ENCODE peak calls at places on chromosomes 5 and 9, in seven cellular contexts. O is lower leg skin, Y is thoracic aorta, S is mammary epithelial cell, M is IMR-90, R is left ventricle myocardium inferior, N is tibial nerve. Z is an unnamed sample.

GRCh38 chr5:149915392-149916260 is 29.0 kb downstream of the PDE6A start:
- DNase-seq in O (no peak), Y (no peak), S (peak), M (no peak), R (no peak), N (no peak), Z (no peak)

GRCh38 chr5:109041319-109041718 is 293.6 kb downstream of the FER start:
- DNase-seq in O (no peak), Y (no peak), S (no peak), M (no peak), R (no peak), N (no peak), Z (no peak)

GRCh38 chr9:132555528-132555927 is 26.9 kb upstream of the BARHL1 start:
- DNase-seq in O (no peak), Y (no peak), S (no peak), M (no peak), R (no peak), N (no peak), Z (no peak)

GRCh38 chr5:172816887-172817418 is 17.1 kb upstream of the ERGIC1 start:
- DNase-seq in O (no peak), Y (no peak), S (peak), M (peak), R (no peak), N (no peak), Z (peak)

GRCh38 chr9:124707667-124708066 is 63.4 kb downstream of the NR6A1 start:
- DNase-seq in O (no peak), Y (no peak), S (peak), M (no peak), R (no peak), N (no peak), Z (no peak)

GRCh38 chr5:40681351-40682311 is 1.9 kb downstream of the PTGER4 start:
- DNase-seq in O (peak), Y (no peak), S (no peak), M (no peak), R (peak), N (no peak), Z (peak)

GRCh38 chr5:27491047-27491446 is 452.7 kb upstream of the CDH9 start:
- DNase-seq in O (no peak), Y (no peak), S (peak), M (no peak), R (no peak), N (no peak), Z (no peak)

GRCh38 chr5:150461231-150461630 is 11.7 kb upstream of the RPS14 start:
- DNase-seq in O (no peak), Y (no peak), S (no peak), M (no peak), R (no peak), N (no peak), Z (no peak)

GRCh38 chr5:65100846-65101678 is 332.3 kb downstream of the CWC27 start:
- DNase-seq in O (no peak), Y (peak), S (peak), M (peak), R (peak), N (peak), Z (peak)

GRCh38 chr9:77502568-77502967 is 145.6 kb downstream of the GNA14 start:
- DNase-seq in O (no peak), Y (no peak), S (no peak), M (no peak), R (no peak), N (no peak), Z (no peak)

GRCh38 chr5:13676531-13676930 is 268.0 kb downstream of the DNAH5 start:
- DNase-seq in O (no peak), Y (no peak), S (no peak), M (no peak), R (no peak), N (no peak), Z (no peak)

GRCh38 chr9:1155602-1156001 is 105.4 kb downstream of the DMRT2 start:
- DNase-seq in O (no peak), Y (no peak), S (no peak), M (no peak), R (no peak), N (no peak), Z (no peak)

GRCh38 chr5:160601045-160601444 is 179.4 kb downstream of the PTTG1 start:
- DNase-seq in O (no peak), Y (no peak), S (no peak), M (no peak), R (no peak), N (no peak), Z (no peak)

GRCh38 chr5:177490311-177490991 is 7.0 kb downstream of the PDLIM7 start:
- DNase-seq in O (no peak), Y (no peak), S (no peak), M (no peak), R (no peak), N (no peak), Z (no peak)

GRCh38 chr5:132526290-132526973 is 16.9 kb downstream of the IL5 start:
- DNase-seq in O (no peak), Y (no peak), S (peak), M (peak), R (no peak), N (peak), Z (peak)

GRCh38 chr5:43215073-43215631 is 23.1 kb downstream of the NIM1K start:
- DNase-seq in O (no peak), Y (no peak), S (peak), M (no peak), R (no peak), N (no peak), Z (peak)

GRCh38 chr9:98678244-98678842 is 30.4 kb downstream of the GABBR2 start:
- DNase-seq in O (no peak), Y (no peak), S (no peak), M (no peak), R (no peak), N (no peak), Z (no peak)

GRCh38 chr9:26975728-26976707 is 19.8 kb downstream of the IFT74 start:
- DNase-seq in O (no peak), Y (no peak), S (peak), M (peak), R (no peak), N (peak), Z (peak)
- TF ChIP-seq CTCF in O (no peak), Y (peak), S (peak), M (peak), R (peak), N (peak), Z (peak)

DNA sequence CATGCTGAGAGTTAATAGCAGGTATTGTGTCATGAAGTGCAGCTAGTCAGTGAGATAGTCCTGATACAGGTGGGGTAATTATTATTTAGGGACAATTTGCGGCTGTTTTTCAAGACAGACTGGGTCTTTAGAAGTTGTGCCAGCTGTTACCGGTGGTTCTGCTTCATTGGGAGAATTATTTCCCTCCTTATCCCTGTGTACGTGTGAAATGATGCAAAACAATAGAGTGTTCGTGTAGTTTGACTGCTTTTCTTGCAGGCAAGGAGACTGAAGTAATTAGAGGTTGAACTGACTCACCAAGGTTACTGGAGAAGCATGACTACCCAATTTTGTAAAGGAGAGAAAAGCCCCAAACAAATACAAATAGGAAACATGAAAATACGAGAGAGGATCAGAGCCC is 101.7 kb downstream of the ARRDC3 start:
- DNase-seq in O (no peak), Y (no peak), S (peak), M (peak), R (no peak), N (no peak), Z (peak)
- H3K4me3 ChIP-seq in O (no peak), Y (no peak), S (no peak), M (no peak), R (no peak), N (no peak), Z (peak)

DNA sequence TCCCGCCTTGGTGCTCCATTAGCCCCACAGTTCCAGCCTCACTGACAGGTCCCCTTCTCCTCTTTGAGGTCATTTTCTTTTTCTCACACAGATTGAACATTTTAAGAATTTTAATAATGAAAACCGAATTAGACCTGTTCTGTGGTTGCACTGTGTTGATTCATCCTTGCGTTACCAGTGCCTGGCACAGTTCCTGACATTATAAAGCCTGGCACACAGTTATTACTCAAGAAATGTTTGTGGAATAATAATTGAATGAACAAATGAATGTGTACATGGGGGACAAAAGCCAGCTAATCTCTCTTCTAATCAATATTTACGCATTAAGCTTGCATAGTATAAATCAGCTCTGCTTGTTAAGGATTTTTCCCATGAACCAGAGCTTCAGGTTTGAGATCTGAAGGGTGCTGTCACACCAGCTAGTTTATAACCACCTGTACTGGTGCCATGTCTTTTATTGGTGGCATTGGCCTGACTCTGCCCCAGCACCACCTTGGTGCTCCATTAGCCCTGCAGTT is 80.0 kb downstream of the SV2C start:
- DNase-seq in O (no peak), Y (no peak), S (peak), M (no peak), R (no peak), N (no peak), Z (no peak)
- TF ChIP-seq CTCF in O (no peak), Y (no peak), S (no peak), M (no peak), R (no peak), N (no peak), Z (no peak)

GRCh38 chr9:33816327-33817252 is at the start of gene UBE2R2:
- DNase-seq in O (peak), Y (peak), S (peak), M (peak), R (peak), N (peak), Z (peak)

GRCh38 chr9:33813712-33814641 is 3.0 kb upstream of the UBE2R2 start:
- DNase-seq in O (peak), Y (no peak), S (peak), M (peak), R (no peak), N (no peak), Z (peak)

GRCh38 chr9:33814816-33815215 is 2.1 kb upstream of the UBE2R2 start:
- DNase-seq in O (no peak), Y (no peak), S (no peak), M (no peak), R (no peak), N (no peak), Z (peak)

GRCh38 chr9:33817327-33818166 is 587 bp downstream of the UBE2R2 start:
- DNase-seq in O (peak), Y (no peak), S (peak), M (peak), R (peak), N (peak), Z (peak)

GRCh38 chr9:33815781-33816180 is 1.2 kb upstream of the UBE2R2 start:
- DNase-seq in O (peak), Y (no peak), S (no peak), M (no peak), R (no peak), N (no peak), Z (no peak)
- H3K4me3 ChIP-seq in O (no peak), Y (no peak), S (no peak), M (no peak), R (no peak), N (no peak), Z (no peak)

DNA sequence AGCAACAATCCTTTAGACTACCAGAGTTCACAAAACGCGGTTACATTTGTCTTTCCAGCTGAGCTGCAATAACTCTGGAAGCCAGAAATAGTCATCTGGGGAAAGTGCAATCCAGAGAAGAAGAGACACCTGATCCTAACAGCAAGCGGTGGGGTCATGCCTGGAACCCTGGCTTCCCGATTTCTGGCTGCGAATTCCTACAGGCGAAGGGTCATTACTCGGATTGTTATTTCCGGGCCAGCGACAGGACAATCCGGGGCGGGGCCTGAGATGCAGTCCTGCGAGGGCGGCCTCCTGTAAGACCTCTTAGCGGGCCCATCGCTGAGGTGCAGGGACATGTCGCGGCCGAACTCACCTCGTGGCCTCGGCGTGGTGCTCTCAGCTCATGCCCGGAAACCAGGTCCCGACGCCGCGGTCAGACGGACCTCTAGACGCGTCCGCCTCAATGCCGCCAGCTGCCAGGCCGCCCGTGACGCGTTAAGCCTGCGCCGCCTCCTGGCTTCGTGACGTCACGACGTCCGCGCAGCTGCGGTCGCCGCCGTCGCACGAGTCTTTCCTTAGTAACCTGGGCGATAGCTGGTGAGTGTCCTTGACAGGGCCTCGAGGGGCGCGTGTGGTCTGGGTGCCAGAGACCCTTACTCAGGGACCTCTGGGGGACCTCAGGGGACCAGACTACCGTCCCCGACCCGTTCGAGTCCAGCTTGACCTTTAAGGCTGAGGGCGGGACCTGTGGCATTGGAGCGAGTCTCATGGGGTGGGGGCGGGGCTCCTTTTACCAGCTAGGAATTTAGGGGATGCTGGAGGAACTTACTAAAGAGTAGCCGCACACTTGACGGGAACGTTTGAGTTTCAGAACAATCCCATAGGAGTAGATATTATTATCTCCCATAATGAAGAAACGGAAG is at the start of the genes MRRF and RBM18:
- DNase-seq in O (peak), Y (peak), S (peak), M (peak), R (peak), N (peak), Z (peak)
- TF ChIP-seq CTCF in O (no peak), Y (no peak), S (no peak), M (peak), R (no peak), N (no peak), Z (no peak)

DNA sequence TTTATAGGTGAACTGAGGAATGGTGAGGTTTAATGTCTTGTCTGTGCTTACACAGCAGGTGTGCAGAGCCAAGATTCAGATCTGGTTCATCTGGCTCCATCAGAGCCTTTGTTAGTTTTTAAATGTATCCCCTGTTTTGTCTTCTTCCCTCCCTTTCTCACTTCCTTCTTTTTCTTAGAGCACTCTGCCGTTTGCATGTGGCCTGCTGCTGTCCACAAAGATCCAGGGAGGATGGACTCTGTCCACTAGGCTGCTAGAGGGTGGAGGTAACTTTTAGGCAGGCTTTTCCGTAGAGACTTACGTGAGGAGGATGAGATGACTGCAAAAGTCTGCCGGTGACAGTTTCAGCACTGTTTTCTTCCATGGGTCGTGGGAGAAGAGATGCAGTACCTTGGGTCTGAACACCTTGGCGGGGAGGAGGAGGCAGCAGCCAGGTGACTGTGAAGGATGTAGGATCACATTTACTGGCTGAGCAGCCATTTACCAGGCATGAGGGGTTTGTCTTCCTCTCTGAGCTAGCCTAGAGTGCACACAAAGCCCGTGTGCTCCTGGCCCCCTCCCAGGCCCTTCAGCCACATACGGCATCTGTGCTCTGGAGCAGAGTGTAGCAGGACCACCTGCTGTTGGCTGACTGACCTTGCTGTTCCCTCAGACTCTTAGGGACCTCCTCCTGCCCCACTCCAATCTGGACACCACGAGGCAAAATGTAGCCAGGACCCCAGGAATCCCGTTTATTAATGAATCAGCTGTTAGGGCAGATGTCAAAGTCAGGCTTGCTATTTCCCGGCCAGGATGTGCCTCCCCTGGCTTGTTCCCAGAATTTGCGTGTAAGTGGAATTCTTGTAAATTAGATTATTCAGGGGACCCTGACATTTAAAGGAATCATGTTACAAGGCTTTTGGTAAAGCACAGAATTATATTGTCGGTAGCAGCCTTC is 1.9 kb downstream of the NTMT1 start:
- DNase-seq in O (no peak), Y (no peak), S (no peak), M (no peak), R (no peak), N (no peak), Z (peak)
- H3K4me3 ChIP-seq in O (no peak), Y (peak), S (peak), M (peak), R (peak), N (no peak), Z (peak)